ENCODE peak calls at places on chromosomes 3 and 15, in six cellular contexts. Y is NAMALWA; W is activated CD8-positive, alpha-beta memory T cell treated with anti-CD3 and anti-CD28 coated beads, Interleukin-2, amount 50 U/mL, for 4 hours; J is brain microvascular endothelial cell; T is nephron progenitor cell; N is anterior cingulate cortex. Q is an unnamed sample.

GRCh38 chr15:53974121-53974520 is 4.1 kb upstream of the UNC13C start:
- DNase-seq in Y (no peak), W (no peak), J (no peak), T (no peak), N (no peak), Q (no peak)

GRCh38 chr3:28171962-28172361 is 69.5 kb upstream of the CMC1 start:
- DNase-seq in Y (peak), W (no peak), J (no peak), T (no peak), N (no peak), Q (no peak)

GRCh38 chr3:149384911-149385321 is 7.5 kb upstream of the TM4SF1 start:
- DNase-seq in Y (no peak), W (no peak), J (peak), T (no peak), N (no peak), Q (peak)

GRCh38 chr3:153162513-153163348 is 705 bp downstream of the RAP2B start:
- DNase-seq in Y (peak), W (peak), J (no peak), T (peak), N (peak), Q (peak)

GRCh38 chr3:126485956-126486884 is 10.5 kb upstream of the ZXDC start:
- DNase-seq in Y (no peak), W (no peak), J (no peak), T (no peak), N (no peak), Q (no peak)

GRCh38 chr3:31274406-31275024 is 258.2 kb upstream of the STT3B start:
- DNase-seq in Y (no peak), W (no peak), J (peak), T (no peak), N (no peak), Q (peak)

GRCh38 chr3:115533218-115533617 is 90.1 kb upstream of the GAP43 start:
- DNase-seq in Y (no peak), W (no peak), J (no peak), T (no peak), N (no peak), Q (no peak)

GRCh38 chr3:156148946-156149348 is 28.6 kb downstream of the KCNAB1 start:
- DNase-seq in Y (no peak), W (no peak), J (peak), T (no peak), N (no peak), Q (no peak)

GRCh38 chr15:100842756-100843730 is 36.6 kb upstream of the ALDH1A3 start:
- DNase-seq in Y (no peak), W (no peak), J (peak), T (no peak), N (no peak), Q (peak)

GRCh38 chr3:33061782-33062181 is 35.2 kb downstream of the GLB1 start:
- DNase-seq in Y (no peak), W (no peak), J (peak), T (no peak), N (no peak), Q (peak)

GRCh38 chr15:34223904-34224596 is 766 bp upstream of the EMC4 start:
- DNase-seq in Y (peak), W (no peak), J (no peak), T (no peak), N (no peak), Q (no peak)

GRCh38 chr3:41129731-41130130 is 69.6 kb upstream of the CTNNB1 start:
- DNase-seq in Y (no peak), W (no peak), J (no peak), T (no peak), N (no peak), Q (no peak)

GRCh38 chr3:48765376-48765775 is 48.4 kb upstream of the IP6K2 start:
- DNase-seq in Y (no peak), W (no peak), J (no peak), T (no peak), N (no peak), Q (peak)

GRCh38 chr3:171874251-171874679 is 31.1 kb downstream of the TMEM212 start:
- DNase-seq in Y (no peak), W (no peak), J (peak), T (no peak), N (no peak), Q (peak)

GRCh38 chr3:106714400-106714799 is 662.8 kb upstream of the CCDC54 start:
- DNase-seq in Y (no peak), W (no peak), J (no peak), T (no peak), N (no peak), Q (no peak)

Q was measured in mesenchymal stem cell.